ENCODE peak calls at places on chromosome 11, in ten cellular contexts. One of them, this sample, is unnamed.

GRCh38 chr11:123576501-123576900 is 77.9 kb downstream of the SCN3B start:
- DNase-seq in spleen: no peak
- DNase-seq in stimulated activated CD8-positive, alpha-beta memory T cell treated with anti-CD3 and anti-CD28 coated beads, Interleukin-4, amount 100 ng/mL, for 1 hour: no peak
- DNase-seq in iris pigment epithelial cell: no peak
- DNase-seq in DND-41: no peak
- DNase-seq in stimulated activated CD4-positive, alpha-beta T cell treated with anti-CD3 and anti-CD28 coated beads, TNF-alpha, amount 100 ng/mL, for 1 hour: no peak
- DNase-seq in head of caudate nucleus: no peak
- DNase-seq in mesothelial cell of epicardium: no peak
- DNase-seq in NCI-H2081: no peak
- DNase-seq in AML-193: no peak
- DNase-seq in this sample: no peak

GRCh38 chr11:78857688-78858087 is 283.0 kb upstream of the NARS2 start:
- DNase-seq in spleen: no peak
- DNase-seq in iris pigment epithelial cell: no peak
- DNase-seq in NCI-H2081: no peak
- DNase-seq in head of caudate nucleus: peak
- DNase-seq in stimulated activated CD8-positive, alpha-beta memory T cell treated with anti-CD3 and anti-CD28 coated beads, Interleukin-4, amount 100 ng/mL, for 1 hour: no peak
- DNase-seq in stimulated activated CD4-positive, alpha-beta T cell treated with anti-CD3 and anti-CD28 coated beads, TNF-alpha, amount 100 ng/mL, for 1 hour: no peak
- DNase-seq in mesothelial cell of epicardium: no peak
- DNase-seq in AML-193: no peak
- DNase-seq in DND-41: no peak
- DNase-seq in this sample: no peak

GRCh38 chr11:131977231-131977630 is 606.8 kb downstream of the NTM start:
- DNase-seq in stimulated activated CD4-positive, alpha-beta T cell treated with anti-CD3 and anti-CD28 coated beads, TNF-alpha, amount 100 ng/mL, for 1 hour: no peak
- DNase-seq in head of caudate nucleus: no peak
- DNase-seq in DND-41: no peak
- DNase-seq in AML-193: no peak
- DNase-seq in spleen: no peak
- DNase-seq in NCI-H2081: no peak
- DNase-seq in mesothelial cell of epicardium: no peak
- DNase-seq in iris pigment epithelial cell: peak
- DNase-seq in stimulated activated CD8-positive, alpha-beta memory T cell treated with anti-CD3 and anti-CD28 coated beads, Interleukin-4, amount 100 ng/mL, for 1 hour: no peak
- DNase-seq in this sample: no peak

GRCh38 chr11:69310934-69311766 is 17.2 kb downstream of the MYEOV start:
- DNase-seq in iris pigment epithelial cell: no peak
- DNase-seq in head of caudate nucleus: no peak
- DNase-seq in spleen: no peak
- DNase-seq in AML-193: no peak
- DNase-seq in stimulated activated CD4-positive, alpha-beta T cell treated with anti-CD3 and anti-CD28 coated beads, TNF-alpha, amount 100 ng/mL, for 1 hour: no peak
- DNase-seq in mesothelial cell of epicardium: no peak
- DNase-seq in NCI-H2081: no peak
- DNase-seq in DND-41: no peak
- DNase-seq in stimulated activated CD8-positive, alpha-beta memory T cell treated with anti-CD3 and anti-CD28 coated beads, Interleukin-4, amount 100 ng/mL, for 1 hour: no peak
- DNase-seq in this sample: no peak

GRCh38 chr11:118659956-118660645 is 19.3 kb downstream of the TREH start:
- DNase-seq in stimulated activated CD8-positive, alpha-beta memory T cell treated with anti-CD3 and anti-CD28 coated beads, Interleukin-4, amount 100 ng/mL, for 1 hour: no peak
- DNase-seq in stimulated activated CD4-positive, alpha-beta T cell treated with anti-CD3 and anti-CD28 coated beads, TNF-alpha, amount 100 ng/mL, for 1 hour: no peak
- DNase-seq in head of caudate nucleus: no peak
- DNase-seq in mesothelial cell of epicardium: no peak
- DNase-seq in NCI-H2081: no peak
- DNase-seq in iris pigment epithelial cell: no peak
- DNase-seq in spleen: no peak
- DNase-seq in DND-41: no peak
- DNase-seq in AML-193: no peak
- DNase-seq in this sample: no peak

GRCh38 chr11:2577071-2578005 is 122.5 kb downstream of the KCNQ1OT1 start:
- DNase-seq in mesothelial cell of epicardium: peak
- DNase-seq in spleen: peak
- DNase-seq in stimulated activated CD4-positive, alpha-beta T cell treated with anti-CD3 and anti-CD28 coated beads, TNF-alpha, amount 100 ng/mL, for 1 hour: no peak
- DNase-seq in DND-41: no peak
- DNase-seq in stimulated activated CD8-positive, alpha-beta memory T cell treated with anti-CD3 and anti-CD28 coated beads, Interleukin-4, amount 100 ng/mL, for 1 hour: no peak
- DNase-seq in NCI-H2081: no peak
- DNase-seq in head of caudate nucleus: peak
- DNase-seq in iris pigment epithelial cell: no peak
- DNase-seq in AML-193: no peak
- DNase-seq in this sample: no peak

GRCh38 chr11:60905551-60906113 is 753 bp downstream of the PRPF19 start:
- DNase-seq in mesothelial cell of epicardium: no peak
- DNase-seq in DND-41: no peak
- DNase-seq in head of caudate nucleus: no peak
- DNase-seq in stimulated activated CD4-positive, alpha-beta T cell treated with anti-CD3 and anti-CD28 coated beads, TNF-alpha, amount 100 ng/mL, for 1 hour: no peak
- DNase-seq in stimulated activated CD8-positive, alpha-beta memory T cell treated with anti-CD3 and anti-CD28 coated beads, Interleukin-4, amount 100 ng/mL, for 1 hour: no peak
- DNase-seq in iris pigment epithelial cell: peak
- DNase-seq in AML-193: no peak
- DNase-seq in NCI-H2081: peak
- DNase-seq in spleen: peak
- DNase-seq in this sample: no peak

GRCh38 chr11:45662665-45663485 is 2.5 kb downstream of the CHST1 start:
- DNase-seq in iris pigment epithelial cell: peak
- DNase-seq in NCI-H2081: peak
- DNase-seq in stimulated activated CD4-positive, alpha-beta T cell treated with anti-CD3 and anti-CD28 coated beads, TNF-alpha, amount 100 ng/mL, for 1 hour: no peak
- DNase-seq in stimulated activated CD8-positive, alpha-beta memory T cell treated with anti-CD3 and anti-CD28 coated beads, Interleukin-4, amount 100 ng/mL, for 1 hour: no peak
- DNase-seq in DND-41: peak
- DNase-seq in AML-193: no peak
- DNase-seq in head of caudate nucleus: peak
- DNase-seq in spleen: peak
- DNase-seq in mesothelial cell of epicardium: no peak
- DNase-seq in this sample: no peak

GRCh38 chr11:94897330-94897768 is 76.0 kb downstream of the CWC15 start:
- DNase-seq in head of caudate nucleus: peak
- DNase-seq in AML-193: peak
- DNase-seq in stimulated activated CD8-positive, alpha-beta memory T cell treated with anti-CD3 and anti-CD28 coated beads, Interleukin-4, amount 100 ng/mL, for 1 hour: no peak
- DNase-seq in iris pigment epithelial cell: peak
- DNase-seq in spleen: no peak
- DNase-seq in NCI-H2081: peak
- DNase-seq in mesothelial cell of epicardium: no peak
- DNase-seq in stimulated activated CD4-positive, alpha-beta T cell treated with anti-CD3 and anti-CD28 coated beads, TNF-alpha, amount 100 ng/mL, for 1 hour: no peak
- DNase-seq in DND-41: peak
- DNase-seq in this sample: no peak

GRCh38 chr11:116215471-116216113 is 557.2 kb downstream of the BUD13 start:
- DNase-seq in stimulated activated CD4-positive, alpha-beta T cell treated with anti-CD3 and anti-CD28 coated beads, TNF-alpha, amount 100 ng/mL, for 1 hour: no peak
- DNase-seq in DND-41: no peak
- DNase-seq in NCI-H2081: peak
- DNase-seq in AML-193: no peak
- DNase-seq in mesothelial cell of epicardium: no peak
- DNase-seq in iris pigment epithelial cell: no peak
- DNase-seq in head of caudate nucleus: no peak
- DNase-seq in spleen: no peak
- DNase-seq in stimulated activated CD8-positive, alpha-beta memory T cell treated with anti-CD3 and anti-CD28 coated beads, Interleukin-4, amount 100 ng/mL, for 1 hour: no peak
- DNase-seq in this sample: no peak

GRCh38 chr11:65915821-65916251 is 3.0 kb downstream of the C11orf68 start:
- DNase-seq in mesothelial cell of epicardium: no peak
- DNase-seq in iris pigment epithelial cell: peak
- DNase-seq in AML-193: no peak
- DNase-seq in NCI-H2081: no peak
- DNase-seq in head of caudate nucleus: peak
- DNase-seq in stimulated activated CD4-positive, alpha-beta T cell treated with anti-CD3 and anti-CD28 coated beads, TNF-alpha, amount 100 ng/mL, for 1 hour: no peak
- DNase-seq in DND-41: no peak
- DNase-seq in stimulated activated CD8-positive, alpha-beta memory T cell treated with anti-CD3 and anti-CD28 coated beads, Interleukin-4, amount 100 ng/mL, for 1 hour: no peak
- DNase-seq in spleen: peak
- DNase-seq in this sample: no peak

GRCh38 chr11:109422755-109423113 is 744 bp downstream of the C11orf87 start:
- DNase-seq in stimulated activated CD8-positive, alpha-beta memory T cell treated with anti-CD3 and anti-CD28 coated beads, Interleukin-4, amount 100 ng/mL, for 1 hour: no peak
- DNase-seq in mesothelial cell of epicardium: no peak
- DNase-seq in iris pigment epithelial cell: peak
- DNase-seq in DND-41: no peak
- DNase-seq in head of caudate nucleus: no peak
- DNase-seq in AML-193: no peak
- DNase-seq in NCI-H2081: no peak
- DNase-seq in spleen: no peak
- DNase-seq in stimulated activated CD4-positive, alpha-beta T cell treated with anti-CD3 and anti-CD28 coated beads, TNF-alpha, amount 100 ng/mL, for 1 hour: no peak
- DNase-seq in this sample: no peak

GRCh38 chr11:64553554-64554201 is 37.3 kb upstream of the SLC22A12 start:
- DNase-seq in mesothelial cell of epicardium: no peak
- DNase-seq in AML-193: peak
- DNase-seq in spleen: peak
- DNase-seq in stimulated activated CD8-positive, alpha-beta memory T cell treated with anti-CD3 and anti-CD28 coated beads, Interleukin-4, amount 100 ng/mL, for 1 hour: peak
- DNase-seq in head of caudate nucleus: peak
- DNase-seq in DND-41: peak
- DNase-seq in stimulated activated CD4-positive, alpha-beta T cell treated with anti-CD3 and anti-CD28 coated beads, TNF-alpha, amount 100 ng/mL, for 1 hour: no peak
- DNase-seq in iris pigment epithelial cell: peak
- DNase-seq in NCI-H2081: peak
- DNase-seq in this sample: no peak

GRCh38 chr11:60251485-60252207 is 8.7 kb upstream of the MS4A4E start:
- DNase-seq in mesothelial cell of epicardium: no peak
- DNase-seq in stimulated activated CD8-positive, alpha-beta memory T cell treated with anti-CD3 and anti-CD28 coated beads, Interleukin-4, amount 100 ng/mL, for 1 hour: no peak
- DNase-seq in AML-193: peak
- DNase-seq in DND-41: no peak
- DNase-seq in stimulated activated CD4-positive, alpha-beta T cell treated with anti-CD3 and anti-CD28 coated beads, TNF-alpha, amount 100 ng/mL, for 1 hour: no peak
- DNase-seq in head of caudate nucleus: peak
- DNase-seq in NCI-H2081: peak
- DNase-seq in spleen: no peak
- DNase-seq in iris pigment epithelial cell: peak
- DNase-seq in this sample: no peak